ENCODE peak calls at places on chromosomes 4 and X, in ten cellular contexts. One of them, this sample, is unnamed.

GRCh38 chr4:53613428-53613827 is 22.1 kb upstream of the LNX1 start:
- DNase-seq in activated gamma-delta T cell treated with Interleukin-2 at 50 U/mL for 16 hours: no peak
- DNase-seq in AG09319: no peak
- DNase-seq in cardiac fibroblast: no peak
- DNase-seq in CD8-positive, alpha-beta memory T cell: no peak
- DNase-seq in AG09309: no peak
- DNase-seq in psoas muscle: no peak
- DNase-seq in GM10248: no peak
- DNase-seq in EH: no peak
- DNase-seq in GM12865: no peak
- DNase-seq in this sample: no peak

GRCh38 chrX:19388741-19389140 is 45.0 kb downstream of the PDHA1 start:
- DNase-seq in psoas muscle: no peak
- DNase-seq in GM10248: no peak
- DNase-seq in AG09309: no peak
- DNase-seq in AG09319: no peak
- DNase-seq in EH: no peak
- DNase-seq in CD8-positive, alpha-beta memory T cell: no peak
- DNase-seq in activated gamma-delta T cell treated with Interleukin-2 at 50 U/mL for 16 hours: no peak
- DNase-seq in GM12865: no peak
- DNase-seq in cardiac fibroblast: no peak
- DNase-seq in this sample: no peak

GRCh38 chr4:95209942-95210341 is 338.8 kb downstream of the UNC5C start:
- DNase-seq in CD8-positive, alpha-beta memory T cell: no peak
- DNase-seq in GM10248: no peak
- DNase-seq in psoas muscle: no peak
- DNase-seq in AG09319: no peak
- DNase-seq in cardiac fibroblast: no peak
- DNase-seq in EH: no peak
- DNase-seq in activated gamma-delta T cell treated with Interleukin-2 at 50 U/mL for 16 hours: no peak
- DNase-seq in GM12865: no peak
- DNase-seq in AG09309: no peak
- DNase-seq in this sample: no peak

GRCh38 chr4:504076-504475 is 5.1 kb downstream of the PIGG start:
- DNase-seq in cardiac fibroblast: no peak
- DNase-seq in activated gamma-delta T cell treated with Interleukin-2 at 50 U/mL for 16 hours: no peak
- DNase-seq in GM12865: no peak
- DNase-seq in GM10248: no peak
- DNase-seq in CD8-positive, alpha-beta memory T cell: no peak
- DNase-seq in EH: no peak
- DNase-seq in AG09309: no peak
- DNase-seq in AG09319: no peak
- DNase-seq in psoas muscle: no peak
- DNase-seq in this sample: no peak

GRCh38 chrX:151359341-151359740 is 37.7 kb upstream of the VMA21 start:
- DNase-seq in CD8-positive, alpha-beta memory T cell: no peak
- DNase-seq in activated gamma-delta T cell treated with Interleukin-2 at 50 U/mL for 16 hours: no peak
- DNase-seq in GM10248: no peak
- DNase-seq in psoas muscle: no peak
- DNase-seq in EH: no peak
- DNase-seq in cardiac fibroblast: no peak
- DNase-seq in GM12865: no peak
- DNase-seq in AG09309: no peak
- DNase-seq in AG09319: no peak
- DNase-seq in this sample: no peak

GRCh38 chrX:78321809-78322208 is 5.6 kb downstream of the CYSLTR1 start:
- DNase-seq in GM12865: peak
- DNase-seq in GM10248: peak
- DNase-seq in EH: no peak
- DNase-seq in AG09309: no peak
- DNase-seq in AG09319: no peak
- DNase-seq in psoas muscle: no peak
- DNase-seq in cardiac fibroblast: no peak
- DNase-seq in activated gamma-delta T cell treated with Interleukin-2 at 50 U/mL for 16 hours: peak
- DNase-seq in CD8-positive, alpha-beta memory T cell: peak
- DNase-seq in this sample: peak

GRCh38 chr4:176927664-176928063 is 134.9 kb upstream of the VEGFC start:
- DNase-seq in EH: peak
- DNase-seq in GM12865: no peak
- DNase-seq in cardiac fibroblast: peak
- DNase-seq in GM10248: no peak
- DNase-seq in psoas muscle: no peak
- DNase-seq in activated gamma-delta T cell treated with Interleukin-2 at 50 U/mL for 16 hours: no peak
- DNase-seq in AG09309: peak
- DNase-seq in CD8-positive, alpha-beta memory T cell: no peak
- DNase-seq in AG09319: peak
- DNase-seq in this sample: no peak

GRCh38 chrX:151870603-151871002 is 42.1 kb upstream of the MAGEA4 start:
- DNase-seq in cardiac fibroblast: peak
- DNase-seq in GM12865: no peak
- DNase-seq in activated gamma-delta T cell treated with Interleukin-2 at 50 U/mL for 16 hours: no peak
- DNase-seq in CD8-positive, alpha-beta memory T cell: no peak
- DNase-seq in AG09319: peak
- DNase-seq in AG09309: peak
- DNase-seq in GM10248: no peak
- DNase-seq in psoas muscle: no peak
- DNase-seq in EH: peak
- DNase-seq in this sample: no peak

GRCh38 chrX:40402771-40403533 is 177.8 kb upstream of the ATP6AP2 start:
- DNase-seq in AG09319: peak
- DNase-seq in cardiac fibroblast: peak
- DNase-seq in GM10248: no peak
- DNase-seq in EH: peak
- DNase-seq in CD8-positive, alpha-beta memory T cell: no peak
- DNase-seq in psoas muscle: peak
- DNase-seq in activated gamma-delta T cell treated with Interleukin-2 at 50 U/mL for 16 hours: no peak
- DNase-seq in AG09309: peak
- DNase-seq in GM12865: peak
- DNase-seq in this sample: no peak

GRCh38 chr4:29278580-29278979 is 1441.6 kb upstream of the PCDH7 start:
- DNase-seq in GM10248: no peak
- DNase-seq in cardiac fibroblast: peak
- DNase-seq in psoas muscle: no peak
- DNase-seq in AG09309: no peak
- DNase-seq in GM12865: no peak
- DNase-seq in CD8-positive, alpha-beta memory T cell: no peak
- DNase-seq in AG09319: no peak
- DNase-seq in EH: peak
- DNase-seq in activated gamma-delta T cell treated with Interleukin-2 at 50 U/mL for 16 hours: no peak
- DNase-seq in this sample: no peak

GRCh38 chr4:185341841-185342240 is 53.9 kb downstream of the LRP2BP start:
- DNase-seq in activated gamma-delta T cell treated with Interleukin-2 at 50 U/mL for 16 hours: no peak
- DNase-seq in psoas muscle: no peak
- DNase-seq in AG09309: no peak
- DNase-seq in CD8-positive, alpha-beta memory T cell: no peak
- DNase-seq in EH: no peak
- DNase-seq in AG09319: no peak
- DNase-seq in cardiac fibroblast: no peak
- DNase-seq in GM10248: peak
- DNase-seq in GM12865: peak
- DNase-seq in this sample: no peak

GRCh38 chr4:81207793-81208192 is 7.2 kb downstream of the PRKG2 start:
- DNase-seq in CD8-positive, alpha-beta memory T cell: no peak
- DNase-seq in GM10248: no peak
- DNase-seq in activated gamma-delta T cell treated with Interleukin-2 at 50 U/mL for 16 hours: no peak
- DNase-seq in GM12865: no peak
- DNase-seq in EH: peak
- DNase-seq in AG09309: peak
- DNase-seq in AG09319: peak
- DNase-seq in psoas muscle: no peak
- DNase-seq in cardiac fibroblast: peak
- DNase-seq in this sample: no peak

GRCh38 chr4:7547368-7548040 is 112.8 kb upstream of the PSAPL1 start:
- DNase-seq in CD8-positive, alpha-beta memory T cell: no peak
- DNase-seq in AG09319: peak
- DNase-seq in activated gamma-delta T cell treated with Interleukin-2 at 50 U/mL for 16 hours: no peak
- DNase-seq in AG09309: no peak
- DNase-seq in cardiac fibroblast: no peak
- DNase-seq in GM12865: no peak
- DNase-seq in EH: peak
- DNase-seq in psoas muscle: no peak
- DNase-seq in GM10248: no peak
- DNase-seq in this sample: no peak

GRCh38 chr4:79225360-79225759 is 100.5 kb downstream of the NAA11 start:
- DNase-seq in cardiac fibroblast: no peak
- DNase-seq in AG09309: no peak
- DNase-seq in CD8-positive, alpha-beta memory T cell: no peak
- DNase-seq in GM12865: no peak
- DNase-seq in activated gamma-delta T cell treated with Interleukin-2 at 50 U/mL for 16 hours: no peak
- DNase-seq in GM10248: no peak
- DNase-seq in AG09319: no peak
- DNase-seq in EH: no peak
- DNase-seq in psoas muscle: no peak
- DNase-seq in this sample: no peak

GRCh38 chrX:19647731-19648588 is 132.7 kb upstream of the MAP3K15 start:
- DNase-seq in GM12865: no peak
- DNase-seq in GM10248: no peak
- DNase-seq in AG09319: no peak
- DNase-seq in EH: peak
- DNase-seq in cardiac fibroblast: no peak
- DNase-seq in psoas muscle: no peak
- DNase-seq in activated gamma-delta T cell treated with Interleukin-2 at 50 U/mL for 16 hours: no peak
- DNase-seq in AG09309: no peak
- DNase-seq in CD8-positive, alpha-beta memory T cell: no peak
- DNase-seq in this sample: no peak

GRCh38 chr4:11535333-11535732 is 106.6 kb upstream of the HS3ST1 start:
- DNase-seq in EH: no peak
- DNase-seq in AG09319: no peak
- DNase-seq in activated gamma-delta T cell treated with Interleukin-2 at 50 U/mL for 16 hours: no peak
- DNase-seq in AG09309: no peak
- DNase-seq in psoas muscle: no peak
- DNase-seq in GM10248: no peak
- DNase-seq in GM12865: no peak
- DNase-seq in CD8-positive, alpha-beta memory T cell: no peak
- DNase-seq in cardiac fibroblast: no peak
- DNase-seq in this sample: no peak

GRCh38 chr4:54855221-54855854 is 197.6 kb downstream of the KIT start:
- DNase-seq in GM12865: no peak
- DNase-seq in activated gamma-delta T cell treated with Interleukin-2 at 50 U/mL for 16 hours: no peak
- DNase-seq in CD8-positive, alpha-beta memory T cell: no peak
- DNase-seq in psoas muscle: no peak
- DNase-seq in AG09319: no peak
- DNase-seq in EH: no peak
- DNase-seq in GM10248: no peak
- DNase-seq in cardiac fibroblast: no peak
- DNase-seq in AG09309: no peak
- DNase-seq in this sample: no peak

GRCh38 chrX:40646489-40647306 is 663 bp downstream of the CXorf38 start:
- DNase-seq in activated gamma-delta T cell treated with Interleukin-2 at 50 U/mL for 16 hours: peak
- DNase-seq in EH: peak
- DNase-seq in psoas muscle: peak
- DNase-seq in GM12865: peak
- DNase-seq in AG09319: no peak
- DNase-seq in GM10248: peak
- DNase-seq in CD8-positive, alpha-beta memory T cell: no peak
- DNase-seq in cardiac fibroblast: peak
- DNase-seq in AG09309: no peak
- DNase-seq in this sample: no peak

GRCh38 chrX:44873415-44874270 is 655 bp downstream of the KDM6A start:
- DNase-seq in cardiac fibroblast: peak
- DNase-seq in activated gamma-delta T cell treated with Interleukin-2 at 50 U/mL for 16 hours: peak
- DNase-seq in CD8-positive, alpha-beta memory T cell: peak
- DNase-seq in GM12865: peak
- DNase-seq in AG09309: no peak
- DNase-seq in AG09319: no peak
- DNase-seq in psoas muscle: peak
- DNase-seq in EH: peak
- DNase-seq in GM10248: peak
- DNase-seq in this sample: peak

GRCh38 chr4:8209176-8209874 is 10.2 kb downstream of the SH3TC1 start:
- DNase-seq in GM10248: no peak
- DNase-seq in GM12865: no peak
- DNase-seq in EH: no peak
- DNase-seq in activated gamma-delta T cell treated with Interleukin-2 at 50 U/mL for 16 hours: no peak
- DNase-seq in CD8-positive, alpha-beta memory T cell: no peak
- DNase-seq in AG09319: no peak
- DNase-seq in cardiac fibroblast: no peak
- DNase-seq in AG09309: no peak
- DNase-seq in psoas muscle: peak
- DNase-seq in this sample: no peak

GRCh38 chrX:55710701-55711100 is 6.8 kb upstream of the RRAGB start:
- DNase-seq in activated gamma-delta T cell treated with Interleukin-2 at 50 U/mL for 16 hours: no peak
- DNase-seq in GM12865: no peak
- DNase-seq in cardiac fibroblast: peak
- DNase-seq in GM10248: no peak
- DNase-seq in EH: peak
- DNase-seq in CD8-positive, alpha-beta memory T cell: no peak
- DNase-seq in psoas muscle: no peak
- DNase-seq in AG09309: peak
- DNase-seq in AG09319: no peak
- DNase-seq in this sample: no peak

GRCh38 chrX:13287816-13288215 is 32.0 kb downstream of the ATXN3L start:
- DNase-seq in EH: peak
- DNase-seq in psoas muscle: no peak
- DNase-seq in GM12865: no peak
- DNase-seq in AG09309: no peak
- DNase-seq in GM10248: no peak
- DNase-seq in CD8-positive, alpha-beta memory T cell: no peak
- DNase-seq in activated gamma-delta T cell treated with Interleukin-2 at 50 U/mL for 16 hours: no peak
- DNase-seq in AG09319: no peak
- DNase-seq in cardiac fibroblast: peak
- DNase-seq in this sample: no peak

GRCh38 chr4:2254665-2255500 is 7.0 kb downstream of the MXD4 start:
- DNase-seq in AG09309: no peak
- DNase-seq in AG09319: no peak
- DNase-seq in CD8-positive, alpha-beta memory T cell: no peak
- DNase-seq in GM12865: no peak
- DNase-seq in cardiac fibroblast: no peak
- DNase-seq in activated gamma-delta T cell treated with Interleukin-2 at 50 U/mL for 16 hours: no peak
- DNase-seq in psoas muscle: peak
- DNase-seq in EH: no peak
- DNase-seq in GM10248: no peak
- DNase-seq in this sample: no peak

GRCh38 chr4:55184600-55185523 is 59.5 kb upstream of the KDR start:
- DNase-seq in CD8-positive, alpha-beta memory T cell: peak
- DNase-seq in activated gamma-delta T cell treated with Interleukin-2 at 50 U/mL for 16 hours: no peak
- DNase-seq in EH: peak
- DNase-seq in cardiac fibroblast: peak
- DNase-seq in AG09319: no peak
- DNase-seq in GM10248: peak
- DNase-seq in psoas muscle: no peak
- DNase-seq in GM12865: peak
- DNase-seq in AG09309: no peak
- DNase-seq in this sample: no peak

GRCh38 chrX:39519213-39519544 is 578.6 kb downstream of the BCOR start:
- DNase-seq in activated gamma-delta T cell treated with Interleukin-2 at 50 U/mL for 16 hours: no peak
- DNase-seq in CD8-positive, alpha-beta memory T cell: no peak
- DNase-seq in GM12865: no peak
- DNase-seq in cardiac fibroblast: peak
- DNase-seq in EH: peak
- DNase-seq in AG09309: no peak
- DNase-seq in AG09319: no peak
- DNase-seq in psoas muscle: no peak
- DNase-seq in GM10248: no peak
- DNase-seq in this sample: no peak

GRCh38 chrX:42664706-42665105 is 113.3 kb downstream of the PPP1R2C start:
- DNase-seq in EH: no peak
- DNase-seq in AG09309: no peak
- DNase-seq in AG09319: no peak
- DNase-seq in CD8-positive, alpha-beta memory T cell: no peak
- DNase-seq in GM12865: no peak
- DNase-seq in psoas muscle: no peak
- DNase-seq in activated gamma-delta T cell treated with Interleukin-2 at 50 U/mL for 16 hours: no peak
- DNase-seq in GM10248: no peak
- DNase-seq in cardiac fibroblast: no peak
- DNase-seq in this sample: no peak

GRCh38 chr4:110041742-110042141 is 129.1 kb downstream of the EGF start:
- DNase-seq in AG09309: no peak
- DNase-seq in EH: no peak
- DNase-seq in activated gamma-delta T cell treated with Interleukin-2 at 50 U/mL for 16 hours: no peak
- DNase-seq in cardiac fibroblast: no peak
- DNase-seq in psoas muscle: no peak
- DNase-seq in AG09319: no peak
- DNase-seq in CD8-positive, alpha-beta memory T cell: no peak
- DNase-seq in GM12865: no peak
- DNase-seq in GM10248: no peak
- DNase-seq in this sample: no peak

GRCh38 chr4:21962691-21963090 is 14.1 kb upstream of the KCNIP4 start:
- DNase-seq in EH: no peak
- DNase-seq in GM10248: no peak
- DNase-seq in GM12865: no peak
- DNase-seq in psoas muscle: no peak
- DNase-seq in AG09319: no peak
- DNase-seq in cardiac fibroblast: no peak
- DNase-seq in AG09309: no peak
- DNase-seq in CD8-positive, alpha-beta memory T cell: no peak
- DNase-seq in activated gamma-delta T cell treated with Interleukin-2 at 50 U/mL for 16 hours: no peak
- DNase-seq in this sample: no peak